ENCODE peak calls at places on chromosomes 3 and 15, in seven cellular contexts. J is NCI-H1436; F is cardiac fibroblast; S is fibroblast of the aortic adventitia; Z is mammary epithelial cell; V is CD4-positive, alpha-beta T cell; M is activated effector memory CD4-positive, alpha-beta T cell treated with Interleukin-2 at 50 U/mL for 16 hours. D is an unnamed sample.

GRCh38 chr15:92571824-92572223 is 83.8 kb downstream of the FAM174B start:
- DNase-seq in J (no peak), F (no peak), S (no peak), Z (no peak), V (no peak), M (no peak), D (no peak)

GRCh38 chr3:141477224-141477623 is 9.6 kb upstream of the RASA2 start:
- DNase-seq in J (no peak), F (peak; percentile 96), S (peak; percentile 82), Z (peak; percentile 98), V (no peak), M (no peak), D (no peak)

GRCh38 chr3:535566-536416 is 339.2 kb downstream of the CHL1 start:
- DNase-seq in J (peak; percentile 49), F (peak; percentile 3), S (peak; percentile 10), Z (peak; percentile 54), V (no peak), M (no peak), D (no peak)

GRCh38 chr3:105430460-105430859 is 63.8 kb downstream of the ALCAM start:
- DNase-seq in J (no peak), F (no peak), S (no peak), Z (no peak), V (no peak), M (no peak), D (no peak)

GRCh38 chr3:177615015-177615414 is 417.7 kb upstream of the TBL1XR1 start:
- DNase-seq in J (no peak), F (peak; percentile 97), S (peak; percentile 97), Z (peak; percentile 88), V (no peak), M (no peak), D (no peak)

GRCh38 chr3:123914829-123915228 is 30.7 kb upstream of the MYLK start:
- DNase-seq in J (no peak), F (no peak), S (no peak), Z (no peak), V (no peak), M (no peak), D (no peak)

GRCh38 chr3:46881819-46882376 is 4.4 kb downstream of the PTH1R start:
- DNase-seq in J (no peak), F (no peak), S (no peak), Z (no peak), V (no peak), M (no peak), D (no peak)

GRCh38 chr3:13647314-13648059 is 98.6 kb downstream of the FBLN2 start:
- DNase-seq in J (no peak), F (peak; percentile 23), S (peak; percentile 83), Z (peak; percentile 55), V (no peak), M (no peak), D (no peak)

GRCh38 chr3:8723612-8724011 is 10.0 kb upstream of the CAV3 start:
- DNase-seq in J (no peak), F (no peak), S (no peak), Z (no peak), V (no peak), M (no peak), D (no peak)

GRCh38 chr3:172270767-172271166 is 177.5 kb downstream of the GHSR start:
- DNase-seq in J (no peak), F (no peak), S (no peak), Z (no peak), V (no peak), M (no peak), D (no peak)

GRCh38 chr15:32979710-32980109 is 214.8 kb downstream of the FMN1 start:
- DNase-seq in J (no peak), F (peak; percentile 87), S (peak; percentile 93), Z (peak; percentile 61), V (no peak), M (no peak), D (no peak)

GRCh38 chr3:152375546-152375945 is 106.8 kb downstream of the MBNL1 start:
- DNase-seq in J (no peak), F (peak; percentile 49), S (peak; percentile 46), Z (no peak), V (no peak), M (no peak), D (no peak)

GRCh38 chr15:73704869-73705645 is 20.9 kb downstream of the CD276 start:
- DNase-seq in J (peak; percentile 58), F (peak; percentile 59), S (peak; percentile 49), Z (peak; percentile 27), V (peak; percentile 49), M (peak; percentile 39), D (peak; percentile 41)

GRCh38 chr3:58568572-58569286 is 8.5 kb downstream of the FAM107A start:
- DNase-seq in J (no peak), F (peak; percentile 81), S (peak; percentile 80), Z (peak; percentile 45), V (peak; percentile 71), M (peak; percentile 53), D (peak; percentile 44)

GRCh38 chr3:48215876-48216275 is 7.4 kb upstream of the CAMP start:
- DNase-seq in J (no peak), F (no peak), S (peak; percentile 29), Z (no peak), V (no peak), M (no peak), D (no peak)

GRCh38 chr3:49182682-49183081 is 11.3 kb downstream of the KLHDC8B start:
- DNase-seq in J (no peak), F (no peak), S (no peak), Z (no peak), V (no peak), M (no peak), D (no peak)

GRCh38 chr3:125310623-125311076 is 64.5 kb downstream of the ZNF148 start:
- DNase-seq in J (no peak), F (no peak), S (no peak), Z (no peak), V (peak; percentile 22), M (peak; percentile 27), D (peak; percentile 9)

GRCh38 chr3:123449092-123449985 is 449 bp upstream of the ADCY5 start:
- DNase-seq in J (no peak), F (peak; percentile 6), S (peak; percentile 3), Z (peak; percentile 13), V (no peak), M (no peak), D (no peak)

GRCh38 chr15:82647045-82647834 is at the start of gene CPEB1:
- DNase-seq in J (peak; percentile 1), F (peak; percentile 27), S (peak; percentile 51), Z (peak; percentile 6), V (peak; percentile 8), M (no peak), D (no peak)

GRCh38 chr15:91219203-91219602 is 119.1 kb downstream of the SV2B start:
- DNase-seq in J (no peak), F (no peak), S (no peak), Z (no peak), V (no peak), M (no peak), D (no peak)

GRCh38 chr3:65745306-65745705 is 293.4 kb downstream of the MAGI1 start:
- DNase-seq in J (no peak), F (no peak), S (no peak), Z (no peak), V (no peak), M (no peak), D (no peak)

GRCh38 chr3:28924744-28925360 is 356.0 kb upstream of the RBMS3 start:
- DNase-seq in J (no peak), F (peak; percentile 45), S (peak; percentile 15), Z (no peak), V (no peak), M (no peak), D (no peak)

GRCh38 chr15:77852241-77853007 is 219.7 kb upstream of the LINGO1 start:
- DNase-seq in J (no peak), F (no peak), S (no peak), Z (no peak), V (no peak), M (no peak), D (no peak)

GRCh38 chr3:86958534-86958933 is 32.4 kb downstream of the VGLL3 start:
- DNase-seq in J (no peak), F (peak; percentile 85), S (peak; percentile 86), Z (peak; percentile 29), V (no peak), M (no peak), D (no peak)

GRCh38 chr3:141992512-141992911 is 116.1 kb downstream of the ATP1B3 start:
- DNase-seq in J (no peak), F (no peak), S (no peak), Z (no peak), V (no peak), M (no peak), D (no peak)

GRCh38 chr3:62718515-62719320 is 156.5 kb downstream of the CADPS start:
- DNase-seq in J (no peak), F (no peak), S (no peak), Z (peak; percentile 70), V (no peak), M (no peak), D (no peak)

GRCh38 chr15:45185903-45186770 is 1.6 kb downstream of the SHF start:
- DNase-seq in J (no peak), F (no peak), S (no peak), Z (no peak), V (no peak), M (no peak), D (no peak)

GRCh38 chr15:39834256-39834655 is 51.6 kb upstream of the FSIP1 start:
- DNase-seq in J (no peak), F (peak; percentile 81), S (peak; percentile 76), Z (no peak), V (no peak), M (no peak), D (no peak)

GRCh38 chr15:78991476-78991875 is 46.6 kb upstream of the CTSH start:
- DNase-seq in J (no peak), F (no peak), S (no peak), Z (no peak), V (no peak), M (no peak), D (no peak)

GRCh38 chr3:191338177-191338488 is 7.8 kb upstream of the UTS2B start:
- DNase-seq in J (no peak), F (no peak), S (no peak), Z (no peak), V (no peak), M (no peak), D (no peak)

GRCh38 chr15:76201536-76202255 is 109.6 kb downstream of the ETFA start:
- DNase-seq in J (no peak), F (no peak), S (no peak), Z (no peak), V (no peak), M (no peak), D (no peak)